ENCODE peak calls at places on chromosomes 1 and 21, in nine cellular contexts. L is effector memory CD4-positive, alpha-beta T cell; W is stomach; O is NB4; X is cardiac muscle cell; U is right cardiac atrium; Q is tibial nerve; H is SJSA1; M is fibroblast of mammary gland. G is an unnamed sample.

GRCh38 chr1:58597991-58598390 is 20.9 kb upstream of the TACSTD2 start:
- DNase-seq in L (no peak), W (no peak), O (peak), X (no peak), U (no peak), Q (no peak), H (no peak), M (no peak), G (no peak)

GRCh38 chr1:246483204-246483933 is 23.7 kb downstream of the SMYD3 start:
- DNase-seq in L (no peak), W (no peak), O (no peak), X (peak), U (no peak), Q (no peak), H (no peak), M (peak), G (no peak)

GRCh38 chr1:201335174-201335870 is 42.2 kb downstream of the TNNT2 start:
- DNase-seq in L (no peak), W (no peak), O (no peak), X (no peak), U (no peak), Q (no peak), H (no peak), M (no peak), G (no peak)

GRCh38 chr1:20477355-20478071 is 8.5 kb downstream of the CAMK2N1 start:
- DNase-seq in L (no peak), W (no peak), O (no peak), X (no peak), U (no peak), Q (no peak), H (no peak), M (peak), G (no peak)

GRCh38 chr1:4771721-4772120 is 117.3 kb downstream of the AJAP1 start:
- DNase-seq in L (no peak), W (no peak), O (no peak), X (no peak), U (no peak), Q (no peak), H (no peak), M (no peak), G (no peak)

GRCh38 chr1:38585038-38585420 is 274.5 kb downstream of the RRAGC start:
- DNase-seq in L (no peak), W (no peak), O (no peak), X (no peak), U (no peak), Q (no peak), H (no peak), M (no peak), G (no peak)

GRCh38 chr1:34549199-34549598 is 205.6 kb upstream of the GJB5 start:
- DNase-seq in L (no peak), W (no peak), O (peak), X (no peak), U (no peak), Q (no peak), H (no peak), M (no peak), G (no peak)

GRCh38 chr1:156089704-156090103 is 7.4 kb upstream of the MEX3A start:
- DNase-seq in L (no peak), W (no peak), O (peak), X (no peak), U (no peak), Q (no peak), H (no peak), M (no peak), G (no peak)

GRCh38 chr1:15489052-15489736 is 13.3 kb downstream of the CELA2B start:
- DNase-seq in L (no peak), W (no peak), O (no peak), X (no peak), U (no peak), Q (no peak), H (no peak), M (no peak), G (no peak)

GRCh38 chr1:33745942-33746341 is 117.9 kb upstream of the HMGB4 start:
- DNase-seq in L (no peak), W (no peak), O (no peak), X (no peak), U (no peak), Q (no peak), H (no peak), M (no peak), G (no peak)

GRCh38 chr1:206716519-206717236 is 32.0 kb downstream of the MAPKAPK2 start:
- DNase-seq in L (no peak), W (no peak), O (no peak), X (no peak), U (no peak), Q (no peak), H (no peak), M (peak), G (no peak)

GRCh38 chr1:1539310-1540014 is 962 bp downstream of the TMEM240 start:
- DNase-seq in L (no peak), W (no peak), O (no peak), X (peak), U (no peak), Q (no peak), H (no peak), M (peak), G (no peak)

GRCh38 chr1:50279622-50280320 is 143.5 kb downstream of the DMRTA2 start:
- DNase-seq in L (no peak), W (no peak), O (peak), X (no peak), U (no peak), Q (no peak), H (no peak), M (no peak), G (peak)

GRCh38 chr1:50278352-50278878 is 144.8 kb downstream of the DMRTA2 start:
- DNase-seq in L (no peak), W (no peak), O (no peak), X (no peak), U (no peak), Q (no peak), H (no peak), M (no peak), G (no peak)

GRCh38 chr1:50275564-50275963 is 147.7 kb downstream of the DMRTA2 start:
- DNase-seq in L (no peak), W (no peak), O (no peak), X (no peak), U (no peak), Q (no peak), H (no peak), M (no peak), G (no peak)

GRCh38 chr1:50278961-50279360 is 144.3 kb downstream of the DMRTA2 start:
- DNase-seq in L (no peak), W (no peak), O (no peak), X (no peak), U (no peak), Q (no peak), H (no peak), M (no peak), G (no peak)
- H3K4me3 ChIP-seq in L (no peak), W (no peak), O (no peak), X (no peak), U (no peak), Q (no peak), H (no peak), M (no peak), G (no peak)

GRCh38 chr1:92081031-92081430 is 886 bp downstream of the BTBD8 start:
- DNase-seq in L (no peak), W (no peak), O (peak), X (no peak), U (no peak), Q (no peak), H (no peak), M (no peak), G (no peak)

GRCh38 chr1:92076363-92076762 is 1.2 kb upstream of the SETSIP start:
- DNase-seq in L (no peak), W (no peak), O (no peak), X (no peak), U (no peak), Q (no peak), H (no peak), M (no peak), G (no peak)

GRCh38 chr1:92080128-92080985 is at the start of gene BTBD8:
- DNase-seq in L (peak), W (peak), O (peak), X (peak), U (peak), Q (peak), H (peak), M (peak), G (peak)

GRCh38 chr1:92075311-92075710 is at the start of gene SETSIP:
- DNase-seq in L (no peak), W (no peak), O (no peak), X (no peak), U (no peak), Q (no peak), H (no peak), M (no peak), G (no peak)

GRCh38 chr1:92079441-92079840 is 704 bp upstream of the BTBD8 start:
- DNase-seq in L (no peak), W (no peak), O (no peak), X (no peak), U (no peak), Q (no peak), H (no peak), M (no peak), G (no peak)
- H3K4me3 ChIP-seq in L (no peak), W (peak), O (peak), X (no peak), U (peak), Q (peak), H (peak), M (peak), G (peak)

DNA sequence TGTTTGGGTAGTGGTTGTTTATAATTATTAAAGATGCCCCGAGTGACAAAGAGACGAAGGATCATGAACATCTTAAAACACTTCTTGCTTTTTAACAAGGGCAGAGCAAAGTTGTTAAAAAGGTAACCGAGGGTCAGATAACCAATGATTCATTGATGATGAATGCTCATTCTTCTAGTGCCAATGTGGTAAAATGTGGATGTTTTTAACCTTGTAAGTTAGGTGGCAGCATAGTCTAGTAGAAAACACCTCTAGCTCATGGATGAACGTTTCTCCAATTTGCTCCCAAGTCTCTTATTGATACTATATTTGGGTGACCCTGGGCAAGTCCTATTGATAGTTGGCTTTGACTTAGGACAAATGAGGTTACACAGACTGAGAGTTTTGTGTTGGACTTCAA is 167.9 kb downstream of the KIF26B start:
- DNase-seq in L (no peak), W (no peak), O (no peak), X (no peak), U (no peak), Q (no peak), H (no peak), M (peak), G (no peak)
- H3K4me3 ChIP-seq in L (no peak), W (no peak), O (no peak), X (no peak), U (no peak), Q (no peak), H (no peak), M (no peak), G (no peak)

DNA sequence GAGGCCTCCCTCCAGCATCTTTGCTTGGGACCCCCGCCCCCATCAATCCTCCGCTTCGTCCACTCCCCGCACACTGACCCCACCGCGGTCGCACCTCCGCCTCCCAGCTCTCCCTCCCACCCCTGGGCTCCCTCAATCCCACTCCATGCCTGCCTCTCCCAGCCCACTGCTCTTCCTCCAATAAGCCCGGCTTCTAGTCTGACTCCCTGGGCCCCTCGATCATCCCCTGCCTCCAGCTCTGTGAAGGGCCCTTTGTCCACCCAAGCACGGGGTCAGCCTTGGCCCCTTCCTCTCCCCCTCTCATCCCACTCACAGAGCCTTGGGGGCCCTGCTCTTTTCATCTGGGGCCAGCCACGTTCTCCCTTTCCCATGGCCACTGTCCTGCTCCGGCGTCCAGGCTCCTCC is 1.5 kb upstream of the TMEM200B start:
- DNase-seq in L (no peak), W (no peak), O (no peak), X (no peak), U (no peak), Q (no peak), H (no peak), M (no peak), G (no peak)
- H3K4me3 ChIP-seq in L (no peak), W (peak), O (no peak), X (no peak), U (peak), Q (peak), H (peak), M (peak), G (peak)

GRCh38 chr1:242813490-242814091 is 289.1 kb upstream of the PLD5 start:
- DNase-seq in L (no peak), W (no peak), O (no peak), X (no peak), U (no peak), Q (no peak), H (no peak), M (no peak), G (no peak)
- H3K4me3 ChIP-seq in L (no peak), W (no peak), O (no peak), X (no peak), U (no peak), Q (no peak), H (no peak), M (no peak), G (no peak)

GRCh38 chr1:115976900-115977480 is 677 bp downstream of the SLC22A15 start:
- DNase-seq in L (no peak), W (no peak), O (peak), X (peak), U (no peak), Q (no peak), H (no peak), M (peak), G (no peak)

GRCh38 chr1:115975569-115976061 is 698 bp upstream of the SLC22A15 start:
- DNase-seq in L (no peak), W (no peak), O (no peak), X (no peak), U (no peak), Q (no peak), H (no peak), M (no peak), G (no peak)

GRCh38 chr1:115978292-115978941 is 2.1 kb downstream of the SLC22A15 start:
- DNase-seq in L (no peak), W (no peak), O (peak), X (no peak), U (no peak), Q (no peak), H (no peak), M (no peak), G (no peak)

GRCh38 chr1:115976062-115976899 is at the start of gene SLC22A15:
- DNase-seq in L (peak), W (peak), O (peak), X (peak), U (peak), Q (peak), H (peak), M (peak), G (no peak)

GRCh38 chr1:115977481-115978258 is 1.4 kb downstream of the SLC22A15 start:
- DNase-seq in L (no peak), W (no peak), O (peak), X (peak), U (no peak), Q (no peak), H (no peak), M (peak), G (no peak)
- H3K4me3 ChIP-seq in L (no peak), W (peak), O (peak), X (no peak), U (peak), Q (peak), H (peak), M (peak), G (no peak)

DNA sequence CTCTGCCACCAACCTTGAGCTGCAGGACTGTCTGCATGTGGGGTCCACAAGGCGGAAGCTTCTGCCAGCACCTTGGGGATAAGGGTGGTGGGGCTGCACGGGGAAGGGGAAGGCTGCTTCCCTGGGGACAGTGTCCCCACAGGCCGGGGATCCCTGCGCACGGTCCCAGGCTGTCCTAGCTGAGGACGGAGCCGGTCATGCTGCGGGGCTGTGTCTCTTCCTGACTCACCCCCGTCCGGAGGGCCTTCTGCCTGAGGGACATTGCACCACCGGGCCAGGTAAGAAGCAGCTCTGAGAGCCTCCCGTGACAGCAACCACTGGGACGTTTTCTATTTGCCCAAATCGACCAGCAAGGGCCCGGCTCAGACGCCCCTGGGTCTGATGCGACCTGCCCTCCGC is 29.9 kb downstream of the KRTAP10-1 start:
- DNase-seq in L (no peak), W (no peak), O (no peak), X (no peak), U (no peak), Q (no peak), H (no peak), M (no peak), G (no peak)
- H3K4me3 ChIP-seq in L (peak), W (no peak), O (no peak), X (no peak), U (no peak), Q (no peak), H (no peak), M (no peak), G (no peak)

DNA sequence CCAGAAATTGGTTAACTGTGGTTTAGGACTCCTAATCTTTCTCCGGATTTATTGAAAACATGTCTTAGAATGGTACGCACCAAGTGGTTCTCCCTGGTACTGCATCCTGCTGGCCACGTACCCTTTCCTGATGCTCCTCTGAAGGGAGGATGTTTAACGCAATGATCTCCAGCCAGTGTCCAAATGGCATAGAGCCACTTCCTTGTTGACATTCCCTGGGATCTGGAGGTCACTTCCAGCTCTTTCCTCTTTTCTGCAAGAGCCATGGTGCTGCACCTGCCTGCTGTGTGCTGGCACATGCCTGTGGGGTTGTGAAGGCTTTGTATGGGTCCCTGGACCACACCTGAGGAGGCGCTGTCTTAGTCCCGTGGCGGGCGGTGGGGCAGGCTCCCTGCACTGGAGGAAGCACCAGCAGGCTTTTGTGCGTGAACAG is 53.9 kb downstream of the GALNT2 start:
- DNase-seq in L (no peak), W (no peak), O (peak), X (peak), U (no peak), Q (no peak), H (no peak), M (peak), G (peak)
- H3K4me3 ChIP-seq in L (no peak), W (no peak), O (no peak), X (no peak), U (no peak), Q (no peak), H (no peak), M (no peak), G (no peak)

DNA sequence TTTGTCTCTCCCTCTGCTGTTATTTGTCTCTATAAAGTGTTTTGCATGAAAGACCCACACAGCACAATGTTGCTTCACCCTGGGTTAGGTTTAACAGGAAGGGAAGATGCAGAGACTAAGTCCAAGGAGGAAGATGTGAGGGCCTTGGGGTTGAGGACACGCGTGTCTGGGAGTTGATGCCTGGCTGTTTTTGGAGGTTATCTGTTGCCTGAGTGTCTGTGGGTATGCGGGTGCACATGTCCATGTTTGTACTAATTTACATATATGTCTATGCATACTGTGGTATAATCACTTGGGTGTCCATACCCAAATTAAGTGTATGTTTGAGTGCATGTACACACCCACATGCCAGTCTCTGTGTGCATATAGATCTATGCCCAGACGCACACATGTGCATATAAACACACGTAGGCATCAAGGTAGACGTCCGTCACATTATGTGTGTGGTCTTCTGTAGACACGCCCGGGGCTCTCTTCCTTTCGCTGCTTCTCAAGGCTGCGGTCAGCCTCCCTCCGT is 970 bp upstream of the MAN1C1 start:
- DNase-seq in L (no peak), W (no peak), O (peak), X (no peak), U (no peak), Q (no peak), H (no peak), M (no peak), G (no peak)
- H3K4me3 ChIP-seq in L (peak), W (peak), O (peak), X (peak), U (peak), Q (peak), H (peak), M (peak), G (no peak)

DNA sequence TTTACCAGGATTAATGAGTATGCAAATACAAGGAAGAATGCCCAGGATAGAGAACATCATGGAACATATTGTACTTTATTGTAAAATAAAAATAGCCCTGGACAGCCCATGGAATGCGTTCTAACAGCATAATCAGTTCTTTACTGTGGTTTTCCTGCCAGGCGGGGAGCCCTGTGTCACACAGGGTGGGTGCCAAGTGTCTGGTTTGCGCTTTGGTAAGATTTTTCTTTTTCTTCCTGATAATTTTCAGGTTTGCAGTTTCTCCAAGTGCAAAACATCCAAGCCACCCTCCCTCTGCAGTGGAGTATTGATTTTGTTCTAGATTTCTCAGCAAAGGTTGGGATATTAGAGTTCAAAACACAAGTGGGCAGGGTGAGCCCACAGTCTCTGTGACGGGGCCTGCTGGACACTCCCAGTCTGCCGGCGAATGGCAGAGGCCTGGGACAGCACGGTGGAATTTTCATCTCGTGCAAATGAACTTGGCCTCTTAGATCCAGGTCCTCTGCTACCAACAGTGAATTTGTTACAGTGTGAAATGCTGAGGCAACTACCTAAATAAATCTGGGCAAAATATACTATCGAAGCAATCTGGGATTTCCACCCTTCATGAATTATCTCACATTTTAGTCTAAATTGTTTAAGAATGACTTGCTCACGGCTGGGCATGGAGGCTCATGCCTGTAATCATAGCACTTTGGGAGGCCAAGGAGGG is 15.6 kb upstream of the KCNJ15 start:
- DNase-seq in L (no peak), W (no peak), O (no peak), X (peak), U (peak), Q (no peak), H (peak), M (peak), G (no peak)
- H3K4me3 ChIP-seq in L (no peak), W (no peak), O (no peak), X (no peak), U (no peak), Q (no peak), H (no peak), M (no peak), G (no peak)